ENCODE peak calls at places on chromosomes 16 and 17, in seven cellular contexts. S is mesendoderm, I is IMR-90, O is neuronal stem cell, V is H9, C is mesenchymal stem cell, N is trophoblast cell. A is an unnamed sample.

GRCh38 chr16:66324785-66325184 is 41.7 kb upstream of the CDH5 start:
- DNase-seq in S (peak; percentile 80), V (peak; percentile 71), C (peak; percentile 39), I (no peak), O (no peak), N (peak; percentile 83), A (peak; percentile 21)

GRCh38 chr16:52435573-52435972 is 111.4 kb downstream of the TOX3 start:
- DNase-seq in V (no peak), C (no peak), I (no peak), O (peak; percentile 14), S (no peak), N (no peak), A (no peak)

GRCh38 chr16:22683258-22683657 is 130.7 kb upstream of the HS3ST2 start:
- DNase-seq in S (no peak), O (no peak), N (no peak), C (no peak), I (no peak), V (no peak), A (no peak)

GRCh38 chr17:10398352-10398751 is 23.4 kb downstream of the MYH8 start:
- DNase-seq in V (peak; percentile 79), N (no peak), C (no peak), I (no peak), O (no peak), S (peak; percentile 25), A (peak; percentile 67)

GRCh38 chr17:81081619-81082176 is 46.7 kb downstream of the BAIAP2 start:
- DNase-seq in I (no peak), O (no peak), N (no peak), V (no peak), C (no peak), S (no peak), A (no peak)

GRCh38 chr17:43171761-43172487 is 910 bp downstream of the NBR1 start:
- DNase-seq in I (peak; percentile 95), O (no peak), V (no peak), C (peak; percentile 90), N (peak; percentile 84), S (peak; percentile 47), A (no peak)

GRCh38 chr17:32875230-32875903 is 1.6 kb downstream of the MYO1D start:
- DNase-seq in S (no peak), C (no peak), V (no peak), I (no peak), O (no peak), N (peak; percentile 32), A (no peak)

GRCh38 chr16:54331241-54332002 is 44.8 kb upstream of the IRX3 start:
- DNase-seq in N (no peak), C (no peak), V (peak; percentile 75), S (peak; percentile 95), I (no peak), O (peak; percentile 12), A (peak; percentile 53)

GRCh38 chr17:65183736-65184135 is 46.6 kb downstream of the RGS9 start:
- DNase-seq in V (peak; percentile 89), I (peak; percentile 70), C (peak; percentile 40), O (peak; percentile 65), S (peak; percentile 98), N (peak; percentile 18), A (peak; percentile 72)

GRCh38 chr17:39666601-39667261 is 1.5 kb upstream of the PNMT start:
- DNase-seq in I (no peak), S (no peak), O (no peak), V (no peak), N (peak; percentile 8), C (no peak), A (no peak)

GRCh38 chr17:60971515-60972369 is 294.1 kb downstream of the BCAS3 start:
- DNase-seq in O (peak; percentile 37), S (peak; percentile 56), C (peak; percentile 75), N (peak; percentile 69), I (peak; percentile 80), V (peak; percentile 64), A (peak; percentile 49)

GRCh38 chr17:61616783-61617182 is 25.8 kb upstream of the NACA2 start:
- DNase-seq in O (no peak), C (no peak), S (no peak), N (no peak), I (no peak), V (no peak), A (no peak)

GRCh38 chr17:28521296-28522085 is 15.3 kb downstream of the FOXN1 start:
- DNase-seq in S (no peak), N (no peak), V (peak; percentile 77), C (no peak), I (no peak), O (no peak), A (peak; percentile 62)

GRCh38 chr17:71963341-71963740 is 157.5 kb upstream of the SOX9 start:
- DNase-seq in C (no peak), N (no peak), S (no peak), V (no peak), I (no peak), O (no peak), A (no peak)

GRCh38 chr17:71963791-71964190 is 157.0 kb upstream of the SOX9 start:
- DNase-seq in O (no peak), I (no peak), V (no peak), S (no peak), C (no peak), N (no peak), A (no peak)

GRCh38 chr17:71964559-71964958 is 156.3 kb upstream of the SOX9 start:
- DNase-seq in O (no peak), S (no peak), C (no peak), I (no peak), N (no peak), V (no peak), A (no peak)

DNA sequence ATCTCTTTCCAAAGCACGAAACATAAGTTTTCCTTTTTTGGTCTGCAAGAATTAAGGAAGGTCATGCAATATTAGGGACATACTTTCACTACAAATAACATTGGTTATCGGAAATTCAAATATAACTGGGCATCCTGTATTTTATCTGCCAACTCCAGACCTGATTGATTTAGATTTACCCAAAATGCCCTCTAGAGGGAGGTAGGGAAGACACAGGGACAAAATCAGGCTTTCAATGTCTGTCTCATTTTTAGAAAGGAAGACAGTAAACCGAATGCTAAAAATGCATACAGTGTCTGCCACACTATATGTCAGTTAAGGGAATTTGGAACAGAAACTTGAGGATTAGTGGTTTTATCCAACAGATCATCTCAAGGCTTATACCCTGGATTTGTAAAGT is 161.7 kb upstream of the SOX9 start:
- DNase-seq in O (no peak), S (no peak), I (peak; percentile 8), N (no peak), V (no peak), C (no peak), A (no peak)
- H3K23ac ChIP-seq in O (no peak overlapping the region), S (no peak overlapping the region), I (no peak overlapping the region), N (no peak overlapping the region), V (no peak overlapping the region), C (no peak overlapping the region), A (no peak overlapping the region)

DNA sequence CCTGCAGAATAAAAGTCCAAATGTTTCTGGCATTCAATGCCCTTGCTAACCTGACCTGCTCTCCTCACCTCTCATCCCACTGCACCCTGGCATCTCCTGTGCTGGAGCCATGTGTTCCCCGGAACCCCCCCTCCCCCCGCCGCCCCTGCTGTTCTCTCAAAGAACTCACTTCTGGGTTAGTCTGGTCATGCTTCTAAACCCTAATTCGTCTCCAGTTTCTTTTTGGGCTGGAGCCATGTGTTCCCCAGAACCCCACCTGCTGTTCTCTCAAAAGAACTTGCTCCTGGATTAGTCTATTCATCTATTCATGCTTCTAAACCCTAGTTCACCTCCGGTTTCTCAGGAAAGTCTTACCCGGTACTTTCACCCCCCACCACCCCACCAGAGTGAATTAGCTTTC is 808 bp upstream of the ALOX15 start:
- DNase-seq in V (no peak), O (peak; percentile 4), I (no peak), N (no peak), C (no peak), S (no peak), A (no peak)
- H3K23ac ChIP-seq in V (no peak overlapping the region), O (no peak overlapping the region), I (no peak overlapping the region), N (no peak overlapping the region), C (no peak overlapping the region), S (no peak overlapping the region), A (no peak overlapping the region)

GRCh38 chr16:15960124-15960971 is 10.9 kb downstream of the ABCC1 start:
- DNase-seq in V (no peak), C (no peak), I (no peak), O (no peak), N (no peak), S (peak; percentile 64), A (no peak)

GRCh38 chr16:15961060-15961511 is 11.7 kb downstream of the ABCC1 start:
- DNase-seq in I (peak; percentile 68), O (no peak), N (no peak), C (no peak), V (no peak), S (no peak), A (no peak)

GRCh38 chr16:15961557-15962205 is 12.3 kb downstream of the ABCC1 start:
- DNase-seq in O (no peak), I (no peak), S (no peak), C (no peak), N (no peak), V (no peak), A (no peak)

GRCh38 chr16:15966420-15967222 is 17.2 kb downstream of the ABCC1 start:
- DNase-seq in O (no peak), N (peak; percentile 28), V (no peak), C (peak; percentile 75), S (peak; percentile 58), I (peak; percentile 87), A (no peak)

DNA sequence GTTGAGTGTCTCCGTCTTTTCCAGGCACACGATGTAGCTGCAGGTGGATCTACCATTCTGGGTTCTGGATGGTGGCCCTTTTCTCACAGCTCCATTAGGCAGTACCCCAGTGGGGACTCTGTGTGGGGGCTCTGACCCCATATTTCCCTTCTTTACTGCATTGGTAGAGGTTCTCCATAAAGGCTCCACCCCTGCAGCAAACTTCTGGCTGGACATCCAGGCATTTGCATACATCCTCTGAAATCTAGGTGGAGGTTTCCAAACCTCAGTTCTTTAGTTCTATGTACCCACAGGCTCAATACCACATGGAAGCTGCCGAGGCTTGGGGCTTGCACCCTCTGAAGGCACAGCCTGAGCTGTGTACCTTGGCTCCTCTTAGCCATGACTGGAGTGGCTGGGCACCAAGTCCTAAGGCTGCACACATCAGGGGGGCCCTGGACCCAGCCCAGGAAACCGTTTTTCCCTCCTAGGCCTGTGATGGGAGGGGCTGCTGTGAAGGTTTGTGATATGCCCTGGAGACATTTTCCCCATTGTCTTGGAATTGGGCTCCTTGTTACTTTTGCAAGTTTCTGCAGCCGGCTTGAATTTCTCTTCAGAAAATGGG is 14.0 kb downstream of the ABCC1 start:
- DNase-seq in O (no peak), N (peak; percentile 24), S (peak; percentile 29), V (no peak), C (no peak), I (no peak), A (no peak)
- H3K23ac ChIP-seq in O (no peak overlapping the region), N (no peak overlapping the region), S (no peak overlapping the region), V (no peak overlapping the region), C (no peak overlapping the region), I (no peak overlapping the region), A (no peak overlapping the region)

GRCh38 chr16:81650982-81651562 is 128.0 kb upstream of the PLCG2 start:
- DNase-seq in C (no peak), V (peak; percentile 75), I (no peak), N (no peak), O (peak; percentile 48), S (peak; percentile 83), A (peak; percentile 71)

GRCh38 chr16:81652798-81653505 is 126.1 kb upstream of the PLCG2 start:
- DNase-seq in O (no peak), C (no peak), N (no peak), S (no peak), V (no peak), I (no peak), A (no peak)

GRCh38 chr16:81649561-81649960 is 129.5 kb upstream of the PLCG2 start:
- DNase-seq in O (no peak), I (peak; percentile 23), V (no peak), N (no peak), S (no peak), C (peak; percentile 47), A (no peak)

GRCh38 chr16:81651758-81652718 is 127.1 kb upstream of the PLCG2 start:
- DNase-seq in I (no peak), N (no peak), S (no peak), O (no peak), C (no peak), V (no peak), A (no peak)

GRCh38 chr16:81650281-81650680 is 128.8 kb upstream of the PLCG2 start:
- DNase-seq in V (no peak), N (no peak), S (no peak), I (no peak), O (no peak), C (no peak), A (no peak)
- H3K23ac ChIP-seq in V (no peak overlapping the region), N (no peak overlapping the region), S (no peak overlapping the region), I (no peak overlapping the region), O (no peak overlapping the region), C (no peak overlapping the region), A (no peak overlapping the region)